ENCODE peak calls at places on chromosome 3, in nine cellular contexts. One of them, this sample, is unnamed.

GRCh38 chr3:46564190-46565112 is 1.7 kb downstream of the LRRC2 start:
- DNase-seq in tibial artery: no peak
- DNase-seq in A549: no peak
- DNase-seq in Peyer's patch: no peak
- DNase-seq in psoas muscle: no peak
- DNase-seq in upper lobe of left lung: no peak
- DNase-seq in HL-60: no peak
- DNase-seq in astrocyte of the spinal cord: no peak
- DNase-seq in GM06990: no peak
- DNase-seq in this sample: no peak

GRCh38 chr3:52380023-52380422 is 63.9 kb downstream of the DNAH1 start:
- DNase-seq in tibial artery: no peak
- DNase-seq in A549: no peak
- DNase-seq in Peyer's patch: no peak
- DNase-seq in psoas muscle: no peak
- DNase-seq in upper lobe of left lung: no peak
- DNase-seq in HL-60: no peak
- DNase-seq in astrocyte of the spinal cord: no peak
- DNase-seq in GM06990: no peak
- DNase-seq in this sample: no peak

GRCh38 chr3:16448691-16449090 is 64.8 kb downstream of the RFTN1 start:
- DNase-seq in tibial artery: peak
- DNase-seq in A549: peak
- DNase-seq in Peyer's patch: peak
- DNase-seq in psoas muscle: peak
- DNase-seq in upper lobe of left lung: peak
- DNase-seq in HL-60: no peak
- DNase-seq in astrocyte of the spinal cord: peak
- DNase-seq in GM06990: no peak
- DNase-seq in this sample: peak

GRCh38 chr3:187112934-187113793 is 26.1 kb downstream of the RPL39L start:
- DNase-seq in tibial artery: no peak
- DNase-seq in A549: peak
- DNase-seq in Peyer's patch: no peak
- DNase-seq in psoas muscle: no peak
- DNase-seq in upper lobe of left lung: no peak
- DNase-seq in HL-60: no peak
- DNase-seq in astrocyte of the spinal cord: peak
- DNase-seq in GM06990: no peak
- DNase-seq in this sample: no peak

GRCh38 chr3:147799601-147800000 is 390.4 kb downstream of the ZIC1 start:
- DNase-seq in tibial artery: no peak
- DNase-seq in A549: no peak
- DNase-seq in Peyer's patch: no peak
- DNase-seq in psoas muscle: no peak
- DNase-seq in upper lobe of left lung: no peak
- DNase-seq in HL-60: no peak
- DNase-seq in astrocyte of the spinal cord: peak
- DNase-seq in GM06990: no peak
- DNase-seq in this sample: no peak

GRCh38 chr3:188786424-188786823 is 385.3 kb upstream of the TPRG1 start:
- DNase-seq in tibial artery: no peak
- DNase-seq in A549: no peak
- DNase-seq in Peyer's patch: no peak
- DNase-seq in psoas muscle: no peak
- DNase-seq in upper lobe of left lung: no peak
- DNase-seq in HL-60: no peak
- DNase-seq in astrocyte of the spinal cord: no peak
- DNase-seq in GM06990: no peak
- DNase-seq in this sample: no peak

GRCh38 chr3:194685723-194686413 is at the start of gene FAM43A:
- DNase-seq in tibial artery: peak
- DNase-seq in A549: peak
- DNase-seq in Peyer's patch: peak
- DNase-seq in psoas muscle: peak
- DNase-seq in upper lobe of left lung: peak
- DNase-seq in HL-60: peak
- DNase-seq in astrocyte of the spinal cord: peak
- DNase-seq in GM06990: peak
- DNase-seq in this sample: peak

GRCh38 chr3:197801801-197802504 is 10.9 kb downstream of the LRCH3 start:
- DNase-seq in tibial artery: no peak
- DNase-seq in A549: peak
- DNase-seq in Peyer's patch: no peak
- DNase-seq in psoas muscle: no peak
- DNase-seq in upper lobe of left lung: peak
- DNase-seq in HL-60: no peak
- DNase-seq in astrocyte of the spinal cord: no peak
- DNase-seq in GM06990: no peak
- DNase-seq in this sample: peak

GRCh38 chr3:112640864-112641751 is at the start of gene CCDC80:
- DNase-seq in tibial artery: peak
- DNase-seq in A549: peak
- DNase-seq in Peyer's patch: no peak
- DNase-seq in psoas muscle: no peak
- DNase-seq in upper lobe of left lung: no peak
- DNase-seq in HL-60: no peak
- DNase-seq in astrocyte of the spinal cord: peak
- DNase-seq in GM06990: no peak
- DNase-seq in this sample: peak

GRCh38 chr3:133880287-133880686 is 15.4 kb downstream of the RAB6B start:
- DNase-seq in tibial artery: no peak
- DNase-seq in A549: no peak
- DNase-seq in Peyer's patch: no peak
- DNase-seq in psoas muscle: no peak
- DNase-seq in upper lobe of left lung: peak
- DNase-seq in HL-60: no peak
- DNase-seq in astrocyte of the spinal cord: no peak
- DNase-seq in GM06990: no peak
- DNase-seq in this sample: no peak

DNA sequence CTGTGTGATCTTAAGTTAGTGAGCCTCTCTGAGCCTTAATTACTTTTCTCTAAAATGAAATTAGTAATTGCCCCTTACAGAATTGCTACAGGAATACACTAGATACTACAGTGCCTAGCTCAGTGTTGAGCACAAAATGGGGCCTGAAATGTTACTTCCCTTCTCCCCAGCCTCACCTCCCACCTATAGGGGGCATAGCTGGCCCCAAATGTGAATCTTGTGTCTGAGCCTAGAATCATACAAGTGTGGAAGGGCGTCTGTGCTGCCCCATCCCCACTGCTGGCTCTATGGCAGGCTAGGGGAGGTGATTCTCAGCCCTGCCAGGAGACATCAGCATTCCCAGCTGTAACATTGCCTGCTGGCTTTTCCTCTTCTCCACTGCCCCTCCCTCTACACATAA is 42.7 kb downstream of the IFT122 start:
- DNase-seq in tibial artery: no peak
- DNase-seq in A549: no peak
- DNase-seq in Peyer's patch: no peak
- DNase-seq in psoas muscle: no peak
- DNase-seq in upper lobe of left lung: no peak
- DNase-seq in HL-60: no peak
- DNase-seq in astrocyte of the spinal cord: no peak
- DNase-seq in GM06990: no peak
- DNase-seq in this sample: no peak
- H3K4me3 ChIP-seq in tibial artery: no peak
- H3K4me3 ChIP-seq in A549: no peak
- H3K4me3 ChIP-seq in Peyer's patch: no peak
- H3K4me3 ChIP-seq in psoas muscle: no peak
- H3K4me3 ChIP-seq in upper lobe of left lung: no peak
- H3K4me3 ChIP-seq in HL-60: no peak
- H3K4me3 ChIP-seq in astrocyte of the spinal cord: no peak
- H3K4me3 ChIP-seq in GM06990: no peak
- H3K4me3 ChIP-seq in this sample: no peak

GRCh38 chr3:62554264-62554799 is 181.0 kb upstream of the FEZF2 start:
- DNase-seq in tibial artery: no peak
- DNase-seq in A549: peak
- DNase-seq in Peyer's patch: no peak
- DNase-seq in psoas muscle: no peak
- DNase-seq in upper lobe of left lung: no peak
- DNase-seq in HL-60: no peak
- DNase-seq in astrocyte of the spinal cord: no peak
- DNase-seq in GM06990: no peak
- DNase-seq in this sample: no peak
- TF ChIP-seq CTCF in tibial artery: no peak
- TF ChIP-seq CTCF in A549: no peak
- TF ChIP-seq CTCF in Peyer's patch: no peak
- TF ChIP-seq CTCF in psoas muscle: peak
- TF ChIP-seq CTCF in upper lobe of left lung: no peak
- TF ChIP-seq CTCF in HL-60: no peak
- TF ChIP-seq CTCF in astrocyte of the spinal cord: peak
- TF ChIP-seq CTCF in GM06990: peak
- TF ChIP-seq CTCF in this sample: peak

GRCh38 chr3:37944243-37944955 is 46.2 kb upstream of the VILL start:
- DNase-seq in tibial artery: no peak
- DNase-seq in A549: no peak
- DNase-seq in Peyer's patch: no peak
- DNase-seq in psoas muscle: no peak
- DNase-seq in upper lobe of left lung: peak
- DNase-seq in HL-60: no peak
- DNase-seq in astrocyte of the spinal cord: no peak
- DNase-seq in GM06990: no peak
- DNase-seq in this sample: no peak

GRCh38 chr3:37945407-37945802 is 45.2 kb upstream of the VILL start:
- DNase-seq in tibial artery: no peak
- DNase-seq in A549: peak
- DNase-seq in Peyer's patch: no peak
- DNase-seq in psoas muscle: no peak
- DNase-seq in upper lobe of left lung: no peak
- DNase-seq in HL-60: no peak
- DNase-seq in astrocyte of the spinal cord: no peak
- DNase-seq in GM06990: no peak
- DNase-seq in this sample: no peak

GRCh38 chr3:37945803-37946530 is 44.6 kb upstream of the VILL start:
- DNase-seq in tibial artery: no peak
- DNase-seq in A549: peak
- DNase-seq in Peyer's patch: no peak
- DNase-seq in psoas muscle: no peak
- DNase-seq in upper lobe of left lung: no peak
- DNase-seq in HL-60: no peak
- DNase-seq in astrocyte of the spinal cord: no peak
- DNase-seq in GM06990: no peak
- DNase-seq in this sample: peak

GRCh38 chr3:37943631-37944242 is 46.8 kb upstream of the VILL start:
- DNase-seq in tibial artery: no peak
- DNase-seq in A549: no peak
- DNase-seq in Peyer's patch: no peak
- DNase-seq in psoas muscle: no peak
- DNase-seq in upper lobe of left lung: no peak
- DNase-seq in HL-60: no peak
- DNase-seq in astrocyte of the spinal cord: no peak
- DNase-seq in GM06990: no peak
- DNase-seq in this sample: no peak

GRCh38 chr3:37946531-37946889 is 44.1 kb upstream of the VILL start:
- DNase-seq in tibial artery: no peak
- DNase-seq in A549: no peak
- DNase-seq in Peyer's patch: no peak
- DNase-seq in psoas muscle: no peak
- DNase-seq in upper lobe of left lung: no peak
- DNase-seq in HL-60: no peak
- DNase-seq in astrocyte of the spinal cord: peak
- DNase-seq in GM06990: no peak
- DNase-seq in this sample: no peak
- H3K4me3 ChIP-seq in tibial artery: no peak
- H3K4me3 ChIP-seq in A549: no peak
- H3K4me3 ChIP-seq in Peyer's patch: no peak
- H3K4me3 ChIP-seq in psoas muscle: no peak
- H3K4me3 ChIP-seq in upper lobe of left lung: no peak
- H3K4me3 ChIP-seq in HL-60: no peak
- H3K4me3 ChIP-seq in astrocyte of the spinal cord: no peak
- H3K4me3 ChIP-seq in GM06990: no peak
- H3K4me3 ChIP-seq in this sample: no peak

DNA sequence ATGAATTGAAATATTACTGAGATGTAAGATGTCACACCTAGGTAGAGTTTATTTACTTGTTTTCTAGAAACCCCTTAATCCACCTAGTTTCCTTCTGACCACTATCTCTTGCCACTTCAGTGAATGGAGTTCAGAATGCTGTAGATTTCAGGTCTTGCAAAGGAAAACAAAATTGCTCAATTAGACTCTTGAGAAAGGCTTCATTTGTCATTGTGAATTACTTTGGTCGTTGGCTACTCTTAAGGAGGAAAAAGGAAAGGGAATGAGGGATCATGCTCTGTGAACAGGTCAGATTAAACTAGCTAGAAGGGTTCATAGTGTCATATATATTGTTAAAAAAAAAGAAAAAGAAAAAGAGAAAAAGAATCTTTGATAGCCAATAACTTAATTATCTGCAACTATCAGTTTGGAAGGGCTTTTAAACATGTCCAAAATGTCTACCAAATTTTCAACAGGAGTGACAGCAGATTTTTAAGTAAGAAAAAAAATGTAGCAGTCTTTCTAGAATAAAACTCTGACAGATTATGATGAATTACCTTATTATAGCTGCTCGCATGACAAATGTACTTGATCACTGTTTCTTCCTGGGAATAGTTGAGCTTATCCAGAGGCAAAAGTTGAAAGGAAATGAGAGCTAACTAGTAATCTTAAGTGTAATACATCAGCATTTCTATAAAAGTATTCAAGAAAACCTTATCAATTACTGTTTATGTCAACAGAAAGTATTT is 543.5 kb downstream of the CADM2 start:
- DNase-seq in tibial artery: no peak
- DNase-seq in A549: no peak
- DNase-seq in Peyer's patch: no peak
- DNase-seq in psoas muscle: no peak
- DNase-seq in upper lobe of left lung: no peak
- DNase-seq in HL-60: no peak
- DNase-seq in astrocyte of the spinal cord: no peak
- DNase-seq in GM06990: no peak
- DNase-seq in this sample: no peak
- TF ChIP-seq CTCF in tibial artery: no peak
- TF ChIP-seq CTCF in A549: no peak
- TF ChIP-seq CTCF in Peyer's patch: no peak
- TF ChIP-seq CTCF in psoas muscle: no peak
- TF ChIP-seq CTCF in upper lobe of left lung: no peak
- TF ChIP-seq CTCF in HL-60: no peak
- TF ChIP-seq CTCF in astrocyte of the spinal cord: no peak
- TF ChIP-seq CTCF in GM06990: no peak
- TF ChIP-seq CTCF in this sample: no peak

GRCh38 chr3:62723171-62723570 is 152.0 kb downstream of the CADPS start:
- DNase-seq in tibial artery: no peak
- DNase-seq in A549: no peak
- DNase-seq in Peyer's patch: no peak
- DNase-seq in psoas muscle: no peak
- DNase-seq in upper lobe of left lung: no peak
- DNase-seq in HL-60: no peak
- DNase-seq in astrocyte of the spinal cord: no peak
- DNase-seq in GM06990: no peak
- DNase-seq in this sample: no peak
- H3K4me3 ChIP-seq in tibial artery: no peak
- H3K4me3 ChIP-seq in A549: no peak
- H3K4me3 ChIP-seq in Peyer's patch: no peak
- H3K4me3 ChIP-seq in psoas muscle: no peak
- H3K4me3 ChIP-seq in upper lobe of left lung: no peak
- H3K4me3 ChIP-seq in HL-60: no peak
- H3K4me3 ChIP-seq in astrocyte of the spinal cord: no peak
- H3K4me3 ChIP-seq in GM06990: no peak
- H3K4me3 ChIP-seq in this sample: no peak

GRCh38 chr3:9250236-9250635 is 790 bp upstream of the SRGAP3 start:
- DNase-seq in tibial artery: no peak
- DNase-seq in A549: no peak
- DNase-seq in Peyer's patch: no peak
- DNase-seq in psoas muscle: no peak
- DNase-seq in upper lobe of left lung: no peak
- DNase-seq in HL-60: no peak
- DNase-seq in astrocyte of the spinal cord: no peak
- DNase-seq in GM06990: no peak
- DNase-seq in this sample: no peak
- TF ChIP-seq CTCF in tibial artery: no peak
- TF ChIP-seq CTCF in A549: peak
- TF ChIP-seq CTCF in Peyer's patch: no peak
- TF ChIP-seq CTCF in psoas muscle: peak
- TF ChIP-seq CTCF in upper lobe of left lung: no peak
- TF ChIP-seq CTCF in HL-60: no peak
- TF ChIP-seq CTCF in astrocyte of the spinal cord: peak
- TF ChIP-seq CTCF in GM06990: peak
- TF ChIP-seq CTCF in this sample: peak